ENCODE peak calls at places on chromosomes 5 and 9, in six cellular contexts. Y is cardiac muscle cell, U is endothelial cell, L is type B pancreatic cell, G is dorsolateral prefrontal cortex, Q is cardiac fibroblast. X is an unnamed sample.

GRCh38 chr5:65825388-65826328 is 100.7 kb upstream of the ERBIN start:
- DNase-seq in Y (no peak), U (no peak), L (no peak), G (no peak), Q (no peak), X (no peak)

GRCh38 chr5:38752622-38753021 is 93.2 kb upstream of the OSMR start:
- DNase-seq in Y (no peak), U (no peak), L (no peak), G (no peak), Q (no peak), X (no peak)

GRCh38 chr5:84218546-84218945 is 166.1 kb downstream of the EDIL3 start:
- DNase-seq in Y (no peak), U (no peak), L (no peak), G (no peak), Q (no peak), X (no peak)

GRCh38 chr9:137076636-137077009 is 694 bp upstream of the UAP1L1 start:
- DNase-seq in Y (no peak), U (no peak), L (no peak), G (no peak), Q (no peak), X (no peak)

GRCh38 chr9:96381696-96382095 is 1.8 kb downstream of the SLC35D2 start:
- DNase-seq in Y (no peak), U (no peak), L (no peak), G (no peak), Q (no peak), X (no peak)

GRCh38 chr5:55062039-55062779 is 38.2 kb downstream of the GZMK start:
- DNase-seq in Y (no peak), U (no peak), L (no peak), G (no peak), Q (no peak), X (no peak)

GRCh38 chr9:117002686-117003085 is 315.6 kb downstream of the TRIM32 start:
- DNase-seq in Y (no peak), U (no peak), L (no peak), G (no peak), Q (no peak), X (no peak)

GRCh38 chr5:94700592-94700991 is 82.1 kb downstream of the SLF1 start:
- DNase-seq in Y (no peak), U (no peak), L (no peak), G (no peak), Q (peak; percentile 34), X (no peak)

GRCh38 chr5:178279723-178280438 is 47.3 kb upstream of the PHYKPL start:
- DNase-seq in Y (peak; percentile 92), U (peak; percentile 95), L (peak; percentile 91), G (peak; percentile 87), Q (peak; percentile 76), X (peak; percentile 69)

GRCh38 chr9:83715221-83715620 is 7.5 kb upstream of the UBQLN1 start:
- DNase-seq in Y (no peak), U (no peak), L (no peak), G (no peak), Q (no peak), X (no peak)

GRCh38 chr9:14314929-14315753 is 1.2 kb upstream of the NFIB start:
- DNase-seq in Y (peak; percentile 87), U (peak; percentile 72), L (peak; percentile 89), G (peak; percentile 86), Q (peak; percentile 92), X (no peak)

GRCh38 chr5:115306011-115306530 is 9.6 kb upstream of the CCDC112 start:
- DNase-seq in Y (no peak), U (no peak), L (no peak), G (no peak), Q (no peak), X (no peak)

GRCh38 chr9:120668399-120668798 is 45.9 kb downstream of the MEGF9 start:
- DNase-seq in Y (no peak), U (no peak), L (no peak), G (no peak), Q (no peak), X (no peak)

GRCh38 chr5:73232266-73233041 is 59.5 kb downstream of the TMEM174 start:
- DNase-seq in Y (no peak), U (peak; percentile 18), L (no peak), G (no peak), Q (no peak), X (no peak)

GRCh38 chr9:93908591-93909241 is 46.4 kb downstream of the BARX1 start:
- DNase-seq in Y (no peak), U (no peak), L (no peak), G (no peak), Q (no peak), X (no peak)

GRCh38 chr9:78365979-78366697 is 69.2 kb downstream of the PSAT1 start:
- DNase-seq in Y (peak; percentile 22), U (no peak), L (no peak), G (no peak), Q (peak; percentile 53), X (no peak)

GRCh38 chr9:34437006-34437925 is 21.1 kb downstream of the FAM219A start:
- DNase-seq in Y (peak; percentile 81), U (peak; percentile 56), L (no peak), G (no peak), Q (peak; percentile 90), X (peak; percentile 27)

GRCh38 chr5:148984333-148984732 is 78.5 kb downstream of the SH3TC2 start:
- DNase-seq in Y (no peak), U (no peak), L (no peak), G (no peak), Q (peak; percentile 75), X (no peak)

GRCh38 chr9:90044710-90045151 is 439.9 kb downstream of the GADD45G start:
- DNase-seq in Y (no peak), U (no peak), L (no peak), G (no peak), Q (peak; percentile 1), X (no peak)

GRCh38 chr5:96651948-96652753 is 10.0 kb upstream of the CAST start:
- DNase-seq in Y (no peak), U (peak; percentile 21), L (no peak), G (no peak), Q (peak; percentile 21), X (no peak)
- TF ChIP-seq CTCF in Y (peak; percentile 39), U (peak; percentile 32), L (peak; percentile 63), G (peak; percentile 13), Q (peak; percentile 49), X (no peak)

GRCh38 chr9:2872307-2872940 is 28.5 kb upstream of the PUM3 start:
- DNase-seq in Y (peak; percentile 58), U (peak; percentile 12), L (no peak), G (no peak), Q (peak; percentile 52), X (no peak)
- TF ChIP-seq CTCF in Y (peak; percentile 26), U (peak; percentile 9), L (peak; percentile 72), G (peak; percentile 43), Q (peak; percentile 30), X (no peak)

GRCh38 chr9:15355669-15356068 is 48.7 kb upstream of the TTC39B start:
- DNase-seq in Y (no peak), U (no peak), L (no peak), G (no peak), Q (no peak), X (no peak)

GRCh38 chr9:15361737-15362136 is 54.7 kb upstream of the TTC39B start:
- DNase-seq in Y (no peak), U (no peak), L (no peak), G (no peak), Q (no peak), X (no peak)

GRCh38 chr9:15353892-15354291 is 46.9 kb upstream of the TTC39B start:
- DNase-seq in Y (no peak), U (no peak), L (no peak), G (no peak), Q (no peak), X (no peak)

GRCh38 chr9:15354713-15355112 is 47.7 kb upstream of the TTC39B start:
- DNase-seq in Y (peak; percentile 15), U (no peak), L (no peak), G (no peak), Q (no peak), X (no peak)

GRCh38 chr9:15357050-15357653 is 50.1 kb upstream of the TTC39B start:
- DNase-seq in Y (no peak), U (peak; percentile 10), L (no peak), G (no peak), Q (no peak), X (no peak)
- TF ChIP-seq CTCF in Y (no peak), U (no peak), L (no peak), G (no peak), Q (no peak), X (no peak)

GRCh38 chr5:61301345-61301744 is 30.7 kb upstream of the ZSWIM6 start:
- DNase-seq in Y (no peak), U (no peak), L (no peak), G (no peak), Q (peak; percentile 62), X (no peak)
- TF ChIP-seq CTCF in Y (peak; percentile 34), U (no peak), L (no peak), G (no peak), Q (peak; percentile 18), X (no peak)

GRCh38 chr5:14326035-14326909 is 183.1 kb downstream of the TRIO start:
- DNase-seq in Y (peak; percentile 30), U (peak; percentile 10), L (no peak), G (no peak), Q (no peak), X (no peak)
- TF ChIP-seq CTCF in Y (peak; percentile 43), U (no peak), L (peak; percentile 63), G (no peak), Q (peak; percentile 11), X (no peak)

GRCh38 chr9:129012893-129013448 is 15.2 kb downstream of the SH3GLB2 start:
- DNase-seq in Y (no peak), U (no peak), L (no peak), G (no peak), Q (no peak), X (no peak)
- TF ChIP-seq CTCF in Y (no peak), U (no peak), L (no peak), G (no peak), Q (no peak), X (no peak)

GRCh38 chr5:103648086-103648485 is 85.5 kb upstream of the NUDT12 start:
- DNase-seq in Y (no peak), U (no peak), L (no peak), G (no peak), Q (no peak), X (no peak)
- TF ChIP-seq CTCF in Y (no peak), U (peak; percentile 44), L (peak; percentile 55), G (no peak), Q (peak; percentile 13), X (no peak)